ENCODE peak calls at places on chromosomes 5 and 9, in six cellular contexts. One of them, this sample, is unnamed.

GRCh38 chr9:87259543-87259942 is 238.1 kb upstream of the DAPK1 start:
- DNase-seq in neural crest cell: no peak
- DNase-seq in GM10248: peak
- DNase-seq in GM23338: no peak
- DNase-seq in tibial nerve: no peak
- DNase-seq in Calu3: no peak
- DNase-seq in this sample: no peak

GRCh38 chr5:67969176-67969575 is 246.4 kb upstream of the PIK3R1 start:
- DNase-seq in neural crest cell: no peak
- DNase-seq in GM10248: no peak
- DNase-seq in GM23338: no peak
- DNase-seq in tibial nerve: no peak
- DNase-seq in Calu3: no peak
- DNase-seq in this sample: no peak

GRCh38 chr5:72188176-72188575 is 80.9 kb downstream of the MAP1B start:
- DNase-seq in neural crest cell: no peak
- DNase-seq in GM10248: no peak
- DNase-seq in GM23338: no peak
- DNase-seq in tibial nerve: no peak
- DNase-seq in Calu3: no peak
- DNase-seq in this sample: no peak

GRCh38 chr5:60522299-60522915 is 177.6 kb downstream of the DEPDC1B start:
- DNase-seq in neural crest cell: no peak
- DNase-seq in GM10248: peak
- DNase-seq in GM23338: no peak
- DNase-seq in tibial nerve: no peak
- DNase-seq in Calu3: no peak
- DNase-seq in this sample: peak

GRCh38 chr5:75320341-75320740 is 16.7 kb upstream of the HMGCR start:
- DNase-seq in neural crest cell: no peak
- DNase-seq in GM10248: no peak
- DNase-seq in GM23338: no peak
- DNase-seq in tibial nerve: no peak
- DNase-seq in Calu3: no peak
- DNase-seq in this sample: no peak

GRCh38 chr9:6646028-6646636 is 603 bp upstream of the GLDC start:
- DNase-seq in neural crest cell: no peak
- DNase-seq in GM10248: no peak
- DNase-seq in GM23338: no peak
- DNase-seq in tibial nerve: no peak
- DNase-seq in Calu3: peak
- DNase-seq in this sample: no peak

GRCh38 chr5:88254320-88254719 is 14.3 kb downstream of the TMEM161B start:
- DNase-seq in neural crest cell: no peak
- DNase-seq in GM10248: no peak
- DNase-seq in GM23338: no peak
- DNase-seq in tibial nerve: no peak
- DNase-seq in Calu3: no peak
- DNase-seq in this sample: no peak

GRCh38 chr5:138656916-138657315 is 81.7 kb upstream of the HSPA9 start:
- DNase-seq in neural crest cell: no peak
- DNase-seq in GM10248: no peak
- DNase-seq in GM23338: no peak
- DNase-seq in tibial nerve: no peak
- DNase-seq in Calu3: no peak
- DNase-seq in this sample: no peak

GRCh38 chr9:94526271-94526670 is 28.6 kb upstream of the PCAT7 start:
- DNase-seq in neural crest cell: no peak
- DNase-seq in GM10248: no peak
- DNase-seq in GM23338: no peak
- DNase-seq in tibial nerve: no peak
- DNase-seq in Calu3: no peak
- DNase-seq in this sample: no peak

GRCh38 chr9:127066775-127067111 is 55.7 kb downstream of the ANGPTL2 start:
- DNase-seq in neural crest cell: no peak
- DNase-seq in GM10248: no peak
- DNase-seq in GM23338: no peak
- DNase-seq in tibial nerve: no peak
- DNase-seq in Calu3: no peak
- DNase-seq in this sample: no peak

GRCh38 chr5:68252678-68253520 is 37.3 kb downstream of the PIK3R1 start:
- DNase-seq in neural crest cell: peak
- DNase-seq in GM10248: peak
- DNase-seq in GM23338: peak
- DNase-seq in tibial nerve: no peak
- DNase-seq in Calu3: peak
- DNase-seq in this sample: peak

GRCh38 chr9:136618578-136619547 is 43.9 kb upstream of the EGFL7 start:
- DNase-seq in neural crest cell: no peak
- DNase-seq in GM10248: peak
- DNase-seq in GM23338: no peak
- DNase-seq in tibial nerve: no peak
- DNase-seq in Calu3: no peak
- DNase-seq in this sample: peak

GRCh38 chr9:93187047-93187446 is 3.1 kb downstream of the WNK2 start:
- DNase-seq in neural crest cell: no peak
- DNase-seq in GM10248: no peak
- DNase-seq in GM23338: no peak
- DNase-seq in tibial nerve: no peak
- DNase-seq in Calu3: no peak
- DNase-seq in this sample: no peak

GRCh38 chr5:135266301-135266630 is 132.8 kb downstream of the MACROH2A1 start:
- DNase-seq in neural crest cell: no peak
- DNase-seq in GM10248: no peak
- DNase-seq in GM23338: no peak
- DNase-seq in tibial nerve: no peak
- DNase-seq in Calu3: no peak
- DNase-seq in this sample: no peak

GRCh38 chr9:22158275-22158674 is 149.2 kb upstream of the CDKN2B start:
- DNase-seq in neural crest cell: no peak
- DNase-seq in GM10248: no peak
- DNase-seq in GM23338: no peak
- DNase-seq in tibial nerve: no peak
- DNase-seq in Calu3: no peak
- DNase-seq in this sample: no peak

DNA sequence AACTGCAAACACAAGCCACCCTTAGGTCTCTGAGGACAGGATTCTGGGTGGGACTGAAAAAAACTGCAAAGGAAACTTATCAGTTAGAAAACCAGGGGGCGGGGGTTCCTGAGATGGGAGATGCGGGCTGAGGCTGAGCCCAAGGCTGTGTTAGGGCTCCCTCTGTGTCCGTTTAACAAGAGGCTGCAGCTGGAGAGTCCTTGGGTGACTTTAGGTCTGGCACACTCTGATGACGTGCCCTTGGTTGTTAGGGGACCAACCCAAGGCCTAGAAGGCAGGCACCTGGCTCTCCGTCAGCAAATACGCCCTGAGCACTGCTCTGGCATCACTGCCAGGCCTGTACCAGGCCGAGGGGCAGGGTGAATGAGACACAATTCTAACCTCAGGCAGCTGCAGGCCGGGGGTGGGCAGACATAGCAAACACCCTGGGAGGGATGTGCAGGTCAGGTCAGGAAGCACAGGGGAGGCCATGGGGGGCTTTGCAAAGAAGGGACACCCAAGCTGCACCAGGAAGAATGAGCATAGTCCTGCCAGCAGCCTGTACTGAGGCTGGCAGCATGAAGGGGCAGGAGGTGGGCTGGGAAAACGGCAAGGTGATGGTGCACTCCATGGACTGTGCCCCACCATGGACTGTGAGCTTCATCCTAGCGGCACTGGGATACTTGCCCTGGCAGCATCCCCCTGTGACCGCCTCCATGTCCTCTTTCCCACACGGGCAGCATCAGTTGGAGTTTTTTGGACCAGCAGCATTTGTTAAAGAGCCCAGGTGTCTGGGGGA is 137.9 kb downstream of the GABBR2 start:
- DNase-seq in neural crest cell: no peak
- DNase-seq in GM10248: no peak
- DNase-seq in GM23338: peak
- DNase-seq in tibial nerve: no peak
- DNase-seq in Calu3: no peak
- DNase-seq in this sample: no peak
- TF ChIP-seq CTCF in neural crest cell: no peak
- TF ChIP-seq CTCF in GM10248: no peak
- TF ChIP-seq CTCF in GM23338: peak
- TF ChIP-seq CTCF in tibial nerve: no peak
- TF ChIP-seq CTCF in Calu3: no peak
- TF ChIP-seq CTCF in this sample: no peak

GRCh38 chr9:121773954-121774714 is 122.7 kb downstream of the DAB2IP start:
- DNase-seq in neural crest cell: no peak
- DNase-seq in GM10248: no peak
- DNase-seq in GM23338: no peak
- DNase-seq in tibial nerve: no peak
- DNase-seq in Calu3: no peak
- DNase-seq in this sample: no peak

GRCh38 chr9:121776009-121776738 is 124.7 kb downstream of the DAB2IP start:
- DNase-seq in neural crest cell: no peak
- DNase-seq in GM10248: no peak
- DNase-seq in GM23338: no peak
- DNase-seq in tibial nerve: peak
- DNase-seq in Calu3: no peak
- DNase-seq in this sample: no peak

GRCh38 chr9:121776739-121777637 is 125.6 kb downstream of the DAB2IP start:
- DNase-seq in neural crest cell: no peak
- DNase-seq in GM10248: no peak
- DNase-seq in GM23338: no peak
- DNase-seq in tibial nerve: peak
- DNase-seq in Calu3: no peak
- DNase-seq in this sample: no peak

GRCh38 chr9:121773286-121773953 is 122.0 kb downstream of the DAB2IP start:
- DNase-seq in neural crest cell: no peak
- DNase-seq in GM10248: no peak
- DNase-seq in GM23338: no peak
- DNase-seq in tibial nerve: no peak
- DNase-seq in Calu3: no peak
- DNase-seq in this sample: no peak

DNA sequence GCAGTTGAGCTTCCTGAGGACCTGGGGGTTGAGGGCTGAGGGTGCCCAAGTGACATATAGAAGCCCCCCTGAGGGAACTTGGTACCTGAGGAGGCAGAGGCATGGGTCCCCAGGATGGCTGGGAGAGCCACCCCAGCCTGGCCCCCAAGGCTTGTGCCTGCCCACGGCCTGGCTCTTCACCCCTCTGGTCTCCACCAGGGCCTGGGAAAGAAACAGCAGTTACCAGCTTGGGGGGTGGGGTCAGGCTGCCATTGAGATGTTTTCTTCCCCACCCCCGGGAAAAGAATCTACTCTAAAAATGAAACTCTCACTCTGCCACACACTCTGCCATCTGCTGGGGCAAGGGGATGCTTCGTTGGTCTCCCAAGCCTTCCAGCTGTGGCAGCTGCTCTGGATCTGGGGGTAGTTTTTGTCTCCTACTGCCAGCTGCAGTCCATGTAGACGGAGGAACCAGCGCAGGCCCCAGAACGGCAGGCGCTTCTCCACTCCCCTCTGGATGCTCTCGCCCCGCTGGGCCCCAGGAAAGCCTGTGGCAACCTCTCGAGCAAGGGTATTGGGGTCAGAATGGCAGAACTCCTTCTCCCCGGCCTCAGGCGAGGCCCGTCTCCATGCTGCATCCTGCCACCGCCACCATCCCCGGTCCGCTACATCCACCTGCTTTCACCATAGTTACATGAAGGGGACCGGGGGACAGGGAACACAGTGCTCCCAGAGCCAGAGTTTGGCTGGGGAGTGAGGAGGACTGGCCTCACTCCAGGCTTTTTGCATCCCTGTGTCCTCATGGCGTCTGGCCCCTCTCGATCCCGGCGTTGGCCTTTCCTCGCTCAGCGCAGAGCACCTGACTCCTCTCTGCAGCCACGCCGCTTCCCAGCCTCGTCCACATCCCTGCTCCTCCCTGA is 123.5 kb downstream of the DAB2IP start:
- DNase-seq in neural crest cell: no peak
- DNase-seq in GM10248: no peak
- DNase-seq in GM23338: no peak
- DNase-seq in tibial nerve: peak
- DNase-seq in Calu3: no peak
- DNase-seq in this sample: no peak
- TF ChIP-seq CTCF in neural crest cell: no peak
- TF ChIP-seq CTCF in GM10248: no peak
- TF ChIP-seq CTCF in GM23338: no peak
- TF ChIP-seq CTCF in tibial nerve: no peak
- TF ChIP-seq CTCF in Calu3: no peak
- TF ChIP-seq CTCF in this sample: no peak

DNA sequence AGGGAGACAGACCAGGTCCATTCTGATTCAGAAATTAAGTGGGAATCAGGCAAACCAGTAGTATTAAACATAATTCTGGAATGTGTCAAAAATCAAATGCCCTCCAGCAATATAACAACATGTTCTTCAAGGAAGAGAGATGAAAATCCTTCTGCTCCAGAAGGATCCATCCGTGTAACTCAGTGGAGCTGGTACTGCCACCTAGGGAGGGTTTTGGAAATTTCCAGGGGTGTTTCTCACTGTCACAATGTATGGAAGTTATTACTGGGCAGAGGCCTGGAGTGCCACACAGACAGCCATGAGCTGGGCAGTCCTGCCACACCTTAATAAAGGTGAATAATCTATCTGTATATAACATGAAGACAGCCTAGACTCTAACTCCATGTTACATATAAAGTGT is 87.5 kb downstream of the TTLL11 start:
- DNase-seq in neural crest cell: no peak
- DNase-seq in GM10248: no peak
- DNase-seq in GM23338: peak
- DNase-seq in tibial nerve: no peak
- DNase-seq in Calu3: peak
- DNase-seq in this sample: no peak
- TF ChIP-seq CTCF in neural crest cell: peak
- TF ChIP-seq CTCF in GM10248: no peak
- TF ChIP-seq CTCF in GM23338: peak
- TF ChIP-seq CTCF in tibial nerve: no peak
- TF ChIP-seq CTCF in Calu3: peak
- TF ChIP-seq CTCF in this sample: no peak

DNA sequence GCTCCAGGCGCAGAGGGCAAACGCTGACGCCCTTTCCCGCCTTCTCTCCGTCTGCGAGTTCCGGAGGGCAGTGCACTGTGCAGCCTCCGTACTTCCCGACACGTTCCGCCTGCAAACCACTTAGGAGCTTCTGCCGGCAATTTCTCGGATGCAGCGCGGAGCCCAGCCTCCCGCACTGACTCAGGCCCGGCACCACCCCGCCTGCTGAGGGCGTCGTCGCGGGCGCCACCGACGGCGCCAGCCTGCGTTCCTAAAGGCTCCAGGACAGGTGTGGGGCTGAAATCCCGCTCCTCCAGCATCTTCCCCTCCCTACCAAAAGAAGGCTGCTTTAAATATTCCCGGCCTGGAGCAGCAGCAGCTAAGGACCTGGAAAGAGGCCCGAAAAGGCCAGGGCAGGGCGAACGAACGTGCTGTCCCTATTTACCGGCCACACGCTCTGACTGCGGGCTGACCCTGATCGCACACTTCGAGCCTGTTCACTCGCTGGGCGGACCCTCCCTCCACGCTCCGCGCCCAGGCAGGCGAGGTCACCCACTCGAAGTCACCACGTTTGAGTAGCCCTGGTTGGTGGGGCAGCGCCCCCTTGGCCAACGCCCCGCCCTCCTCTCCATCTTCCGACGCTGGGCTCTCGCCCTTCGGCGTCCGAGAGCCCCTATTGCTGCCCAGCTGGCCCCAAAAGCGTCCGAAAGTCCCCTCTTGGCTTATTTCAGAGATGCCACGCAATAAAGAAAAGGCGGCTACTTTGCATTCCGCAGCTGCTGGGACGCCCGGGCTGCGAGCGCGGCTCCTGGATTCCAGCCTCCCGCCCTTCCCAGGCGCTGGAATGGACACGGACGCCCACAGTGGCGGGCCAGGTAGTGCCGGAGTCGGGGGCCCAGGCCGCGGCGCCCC is 9.6 kb upstream of the TRIM36 start:
- DNase-seq in neural crest cell: peak
- DNase-seq in GM10248: peak
- DNase-seq in GM23338: peak
- DNase-seq in tibial nerve: no peak
- DNase-seq in Calu3: peak
- DNase-seq in this sample: peak
- TF ChIP-seq CTCF in neural crest cell: no peak
- TF ChIP-seq CTCF in GM10248: no peak
- TF ChIP-seq CTCF in GM23338: peak
- TF ChIP-seq CTCF in tibial nerve: no peak
- TF ChIP-seq CTCF in Calu3: no peak
- TF ChIP-seq CTCF in this sample: no peak

This sample was measured in GM13977.